ENCODE peak calls at places on chromosomes 3 and 15, in six cellular contexts. R is tibial nerve, M is bronchial epithelial cell, N is lower leg skin, B is adrenal gland, T is thoracic aorta. L is an unnamed sample.

GRCh38 chr15:23854535-23855252 is 167.6 kb upstream of the NDN start:
- DNase-seq in N (no peak), M (no peak), B (no peak), T (no peak), R (no peak), L (no peak)

GRCh38 chr15:43514241-43515057 is 3.0 kb upstream of the MAP1A start:
- DNase-seq in M (no peak), N (peak; percentile 89), T (no peak), R (peak; percentile 61), B (no peak), L (no peak)

GRCh38 chr3:69922521-69923000 is 77.0 kb upstream of the SAMMSON start:
- DNase-seq in M (no peak), R (no peak), T (no peak), B (no peak), N (no peak), L (no peak)

GRCh38 chr15:68205949-68206539 is 912 bp upstream of the CALML4 start:
- DNase-seq in N (peak; percentile 89), R (peak; percentile 53), M (peak; percentile 42), T (no peak), B (peak; percentile 56), L (peak; percentile 14)

GRCh38 chr3:131223373-131224289 is 157.9 kb upstream of the NUDT16 start:
- DNase-seq in B (no peak), T (no peak), R (no peak), N (no peak), M (no peak), L (no peak)

GRCh38 chr3:69239063-69239462 is 116.7 kb upstream of the LMOD3 start:
- DNase-seq in T (no peak), R (no peak), B (no peak), M (no peak), N (no peak), L (no peak)

GRCh38 chr15:59522988-59523461 is 85.0 kb downstream of the FAM81A start:
- DNase-seq in N (no peak), R (no peak), T (no peak), B (no peak), M (no peak), L (no peak)

GRCh38 chr15:56982987-56983386 is 64.5 kb downstream of the TCF12 start:
- DNase-seq in B (no peak), N (no peak), T (no peak), R (no peak), M (no peak), L (no peak)

GRCh38 chr3:78497025-78497424 is 1270.8 kb downstream of the ROBO1 start:
- DNase-seq in M (no peak), B (peak; percentile 19), N (no peak), T (no peak), R (no peak), L (no peak)

GRCh38 chr3:62332771-62333381 is 40.5 kb downstream of the FEZF2 start:
- DNase-seq in R (peak; percentile 57), N (no peak), M (peak; percentile 12), T (no peak), B (no peak), L (no peak)

GRCh38 chr15:80836991-80837390 is 57.8 kb downstream of the CEMIP start:
- DNase-seq in T (no peak), R (no peak), N (no peak), M (no peak), B (no peak), L (no peak)

GRCh38 chr15:94026458-94026967 is 204.8 kb upstream of the MCTP2 start:
- DNase-seq in T (no peak), R (no peak), N (no peak), B (no peak), M (peak; percentile 39), L (no peak)

GRCh38 chr3:59559721-59560514 is 510.1 kb upstream of the CFAP20DC start:
- DNase-seq in M (peak; percentile 100), N (no peak), T (no peak), B (no peak), R (no peak), L (no peak)

GRCh38 chr3:158773845-158774542 is 27.9 kb upstream of the MFSD1 start:
- DNase-seq in T (no peak), M (no peak), N (no peak), B (no peak), R (peak; percentile 37), L (no peak)

GRCh38 chr3:36557021-36557707 is 176.9 kb downstream of the STAC start:
- DNase-seq in T (no peak), M (no peak), B (no peak), R (no peak), N (no peak), L (no peak)

GRCh38 chr15:40762919-40763800 is 708 bp upstream of the GCHFR start:
- DNase-seq in N (peak; percentile 95), T (no peak), B (peak; percentile 74), R (peak; percentile 48), M (no peak), L (peak; percentile 76)

GRCh38 chr3:183980408-183980807 is 37.3 kb downstream of the ABCC5 start:
- DNase-seq in B (no peak), M (no peak), T (no peak), R (no peak), N (no peak), L (no peak)

GRCh38 chr15:98000249-98001203 is 40.0 kb downstream of the ARRDC4 start:
- DNase-seq in B (no peak), M (peak; percentile 34), T (no peak), N (no peak), R (no peak), L (no peak)

GRCh38 chr3:124685481-124685880 is 44.8 kb upstream of the UMPS start:
- DNase-seq in T (no peak), B (no peak), R (no peak), N (no peak), M (peak; percentile 96), L (no peak)

GRCh38 chr3:72520690-72521308 is 327.4 kb downstream of the SHQ1 start:
- DNase-seq in M (peak; percentile 93), B (no peak), T (no peak), R (no peak), N (peak; percentile 40), L (no peak)

GRCh38 chr3:164199982-164200823 is 878.1 kb downstream of the SI start:
- DNase-seq in B (no peak), M (peak; percentile 4), R (no peak), T (no peak), N (no peak), L (no peak)

GRCh38 chr3:101976473-101976872 is 127.2 kb downstream of the NFKBIZ start:
- DNase-seq in T (no peak), N (no peak), B (no peak), R (no peak), M (no peak), L (no peak)

GRCh38 chr3:142507241-142507640 is 59.4 kb upstream of the XRN1 start:
- DNase-seq in T (no peak), N (no peak), M (no peak), B (no peak), R (no peak), L (no peak)

GRCh38 chr3:151553873-151554272 is 93.0 kb upstream of the IGSF10 start:
- DNase-seq in T (no peak), B (peak; percentile 39), N (peak; percentile 89), M (no peak), R (no peak), L (no peak)

GRCh38 chr3:9036327-9037112 is 73.2 kb upstream of the RAD18 start:
- DNase-seq in T (peak; percentile 6), R (peak; percentile 57), B (no peak), N (peak; percentile 90), M (no peak), L (peak; percentile 44)

DNA sequence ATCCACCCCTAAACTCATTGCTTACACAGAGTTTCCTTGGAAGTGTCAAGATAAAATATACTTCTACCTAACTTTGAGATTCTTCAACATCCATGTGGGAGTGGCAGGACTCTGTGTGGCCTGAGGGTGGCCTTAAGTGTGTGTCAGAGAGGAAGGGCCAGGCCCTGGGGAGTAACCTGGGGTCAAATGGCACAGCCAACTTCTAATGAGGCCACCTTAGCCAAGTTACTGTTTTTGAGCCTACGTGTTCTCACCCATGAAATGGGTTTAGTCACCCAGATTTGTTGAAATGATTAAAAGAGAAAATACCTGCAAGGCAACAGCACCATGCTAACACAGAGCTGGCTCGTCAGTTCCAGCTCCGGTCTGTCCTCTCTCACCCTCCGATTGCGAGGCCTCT is 28.5 kb upstream of the UBE2Q2 start:
- DNase-seq in N (no peak), M (no peak), R (no peak), T (no peak), B (no peak), L (no peak)
- TF ChIP-seq CTCF in N (no peak), M (no peak), R (no peak), T (no peak), B (no peak), L (no peak)

DNA sequence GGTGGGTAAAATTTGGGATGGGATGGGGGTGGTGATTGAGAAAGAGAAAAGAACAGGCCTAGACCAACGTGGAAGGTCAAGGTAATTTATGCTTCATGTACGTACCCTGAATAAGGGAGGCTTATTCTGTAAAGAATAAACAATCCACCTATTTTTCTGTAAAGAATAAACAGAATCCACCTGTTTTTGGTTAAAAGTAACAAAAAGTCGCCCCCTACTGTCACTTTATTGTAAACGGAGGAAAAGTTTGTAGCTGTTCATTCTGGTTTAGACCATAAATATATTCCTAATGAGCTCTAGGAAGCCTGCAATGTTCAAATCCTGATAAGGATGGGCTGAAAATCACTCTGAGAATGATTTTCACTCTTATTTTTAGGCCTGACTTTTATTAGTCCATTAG is 23.5 kb upstream of the SQOR start:
- DNase-seq in R (no peak), N (no peak), T (no peak), B (no peak), M (no peak), L (no peak)
- TF ChIP-seq CTCF in R (no peak), N (no peak), T (peak; percentile 18), B (peak; percentile 24), M (peak; percentile 32), L (no peak)

GRCh38 chr15:70714575-70714974 is 48.8 kb downstream of the UACA start:
- DNase-seq in M (peak; percentile 51), N (no peak), T (no peak), R (no peak), B (no peak), L (no peak)

GRCh38 chr15:70715840-70716510 is 47.4 kb downstream of the UACA start:
- DNase-seq in M (no peak), N (no peak), B (no peak), T (no peak), R (no peak), L (no peak)

GRCh38 chr15:70717237-70717793 is 46.0 kb downstream of the UACA start:
- DNase-seq in M (no peak), R (no peak), N (no peak), B (no peak), T (no peak), L (no peak)

GRCh38 chr15:70710714-70711113 is 52.6 kb downstream of the UACA start:
- DNase-seq in B (no peak), R (no peak), T (no peak), M (no peak), N (no peak), L (no peak)

GRCh38 chr15:70713547-70714414 is 49.6 kb downstream of the UACA start:
- DNase-seq in B (no peak), M (no peak), T (no peak), N (no peak), R (no peak), L (no peak)
- TF ChIP-seq CTCF in B (no peak), M (no peak), T (no peak), N (no peak), R (no peak), L (no peak)

DNA sequence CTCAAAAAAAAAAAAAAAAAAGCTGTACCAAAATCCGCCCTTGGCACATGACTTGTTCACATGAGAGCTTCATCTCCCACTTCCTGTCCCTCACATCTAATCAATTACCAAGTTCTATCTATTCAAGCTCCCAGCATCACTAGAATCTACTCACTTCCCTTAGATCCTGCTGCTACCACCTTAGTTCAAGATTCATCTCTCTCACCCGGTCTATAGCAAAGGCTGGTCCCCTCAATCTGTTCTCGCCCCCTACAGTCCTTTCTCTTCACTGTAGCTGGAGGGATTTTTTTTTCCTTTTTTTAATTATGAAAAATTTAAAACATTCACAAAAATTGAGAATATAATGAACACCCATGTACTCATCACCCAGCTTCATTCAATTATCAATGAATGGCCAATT is 16.7 kb upstream of the GPR160 start:
- DNase-seq in B (no peak), N (no peak), M (no peak), R (no peak), T (no peak), L (no peak)
- TF ChIP-seq CTCF in B (no peak), N (no peak), M (no peak), R (no peak), T (no peak), L (no peak)